ENCODE peak calls at places on chromosome 15, in ten cellular contexts. One of them, this sample, is unnamed.

GRCh38 chr15:70478251-70478990 is 284.9 kb downstream of the UACA start:
- DNase-seq in keratinocyte: no peak
- DNase-seq in Panc1: no peak
- DNase-seq in hepatocyte: no peak
- DNase-seq in astrocyte of the spinal cord: no peak
- DNase-seq in IMR-90: no peak
- DNase-seq in fibroblast of pulmonary artery: no peak
- DNase-seq in CD8-positive, alpha-beta T cell: no peak
- DNase-seq in heart left ventricle: no peak
- DNase-seq in fibroblast of the aortic adventitia: no peak
- DNase-seq in this sample: peak; percentile 73

GRCh38 chr15:80437492-80437891 is 33.3 kb downstream of the ARNT2 start:
- DNase-seq in keratinocyte: no peak
- DNase-seq in Panc1: no peak
- DNase-seq in hepatocyte: no peak
- DNase-seq in astrocyte of the spinal cord: peak; percentile 64
- DNase-seq in IMR-90: peak; percentile 37
- DNase-seq in fibroblast of pulmonary artery: peak; percentile 17
- DNase-seq in CD8-positive, alpha-beta T cell: no peak
- DNase-seq in heart left ventricle: no peak
- DNase-seq in fibroblast of the aortic adventitia: no peak
- DNase-seq in this sample: no peak

GRCh38 chr15:100627789-100628395 is 25.5 kb downstream of the ASB7 start:
- DNase-seq in keratinocyte: peak; percentile 67
- DNase-seq in Panc1: peak; percentile 75
- DNase-seq in hepatocyte: peak; percentile 77
- DNase-seq in astrocyte of the spinal cord: peak; percentile 89
- DNase-seq in IMR-90: peak; percentile 82
- DNase-seq in fibroblast of pulmonary artery: peak; percentile 92
- DNase-seq in CD8-positive, alpha-beta T cell: peak; percentile 27
- DNase-seq in heart left ventricle: peak; percentile 60
- DNase-seq in fibroblast of the aortic adventitia: peak; percentile 92
- DNase-seq in this sample: peak; percentile 57

GRCh38 chr15:40536501-40536900 is 28.3 kb downstream of the CCDC32 start:
- DNase-seq in keratinocyte: no peak
- DNase-seq in Panc1: no peak
- DNase-seq in hepatocyte: peak; percentile 47
- DNase-seq in astrocyte of the spinal cord: peak; percentile 62
- DNase-seq in IMR-90: peak; percentile 81
- DNase-seq in fibroblast of pulmonary artery: peak; percentile 76
- DNase-seq in CD8-positive, alpha-beta T cell: no peak
- DNase-seq in heart left ventricle: no peak
- DNase-seq in fibroblast of the aortic adventitia: peak; percentile 54
- DNase-seq in this sample: no peak

GRCh38 chr15:98124576-98124975 is 164.1 kb downstream of the ARRDC4 start:
- DNase-seq in keratinocyte: peak; percentile 19
- DNase-seq in Panc1: no peak
- DNase-seq in hepatocyte: no peak
- DNase-seq in astrocyte of the spinal cord: no peak
- DNase-seq in IMR-90: no peak
- DNase-seq in fibroblast of pulmonary artery: no peak
- DNase-seq in CD8-positive, alpha-beta T cell: no peak
- DNase-seq in heart left ventricle: no peak
- DNase-seq in fibroblast of the aortic adventitia: peak; percentile 28
- DNase-seq in this sample: no peak

GRCh38 chr15:73799466-73799865 is 46.3 kb upstream of the INSYN1 start:
- DNase-seq in keratinocyte: no peak
- DNase-seq in Panc1: no peak
- DNase-seq in hepatocyte: no peak
- DNase-seq in astrocyte of the spinal cord: peak; percentile 26
- DNase-seq in IMR-90: peak; percentile 15
- DNase-seq in fibroblast of pulmonary artery: peak; percentile 23
- DNase-seq in CD8-positive, alpha-beta T cell: no peak
- DNase-seq in heart left ventricle: no peak
- DNase-seq in fibroblast of the aortic adventitia: peak; percentile 19
- DNase-seq in this sample: no peak

GRCh38 chr15:60970246-60971170 is 258.6 kb downstream of the RORA start:
- DNase-seq in keratinocyte: no peak
- DNase-seq in Panc1: no peak
- DNase-seq in hepatocyte: no peak
- DNase-seq in astrocyte of the spinal cord: peak; percentile 22
- DNase-seq in IMR-90: peak; percentile 76
- DNase-seq in fibroblast of pulmonary artery: no peak
- DNase-seq in CD8-positive, alpha-beta T cell: no peak
- DNase-seq in heart left ventricle: no peak
- DNase-seq in fibroblast of the aortic adventitia: no peak
- DNase-seq in this sample: no peak

GRCh38 chr15:83998486-83998885 is 237.1 kb upstream of the GOLGA6L4 start:
- DNase-seq in keratinocyte: no peak
- DNase-seq in Panc1: no peak
- DNase-seq in hepatocyte: no peak
- DNase-seq in astrocyte of the spinal cord: no peak
- DNase-seq in IMR-90: no peak
- DNase-seq in fibroblast of pulmonary artery: no peak
- DNase-seq in CD8-positive, alpha-beta T cell: no peak
- DNase-seq in heart left ventricle: no peak
- DNase-seq in fibroblast of the aortic adventitia: no peak
- DNase-seq in this sample: no peak

GRCh38 chr15:42608110-42608531 is 32.7 kb downstream of the STARD9 start:
- DNase-seq in keratinocyte: no peak
- DNase-seq in Panc1: no peak
- DNase-seq in hepatocyte: no peak
- DNase-seq in astrocyte of the spinal cord: no peak
- DNase-seq in IMR-90: no peak
- DNase-seq in fibroblast of pulmonary artery: no peak
- DNase-seq in CD8-positive, alpha-beta T cell: peak; percentile 6
- DNase-seq in heart left ventricle: peak; percentile 25
- DNase-seq in fibroblast of the aortic adventitia: no peak
- DNase-seq in this sample: no peak

GRCh38 chr15:59360896-59361295 is 11.8 kb downstream of the MYO1E start:
- DNase-seq in keratinocyte: no peak
- DNase-seq in Panc1: no peak
- DNase-seq in hepatocyte: no peak
- DNase-seq in astrocyte of the spinal cord: peak; percentile 39
- DNase-seq in IMR-90: no peak
- DNase-seq in fibroblast of pulmonary artery: no peak
- DNase-seq in CD8-positive, alpha-beta T cell: no peak
- DNase-seq in heart left ventricle: no peak
- DNase-seq in fibroblast of the aortic adventitia: no peak
- DNase-seq in this sample: no peak

GRCh38 chr15:85421116-85421925 is 40.9 kb downstream of the AKAP13 start:
- DNase-seq in keratinocyte: no peak
- DNase-seq in Panc1: no peak
- DNase-seq in hepatocyte: no peak
- DNase-seq in astrocyte of the spinal cord: peak; percentile 43
- DNase-seq in IMR-90: peak; percentile 59
- DNase-seq in fibroblast of pulmonary artery: peak; percentile 46
- DNase-seq in CD8-positive, alpha-beta T cell: no peak
- DNase-seq in heart left ventricle: no peak
- DNase-seq in fibroblast of the aortic adventitia: peak; percentile 57
- DNase-seq in this sample: no peak

GRCh38 chr15:65209701-65210643 is 1.3 kb downstream of the CILP start:
- DNase-seq in keratinocyte: no peak
- DNase-seq in Panc1: no peak
- DNase-seq in hepatocyte: no peak
- DNase-seq in astrocyte of the spinal cord: no peak
- DNase-seq in IMR-90: no peak
- DNase-seq in fibroblast of pulmonary artery: no peak
- DNase-seq in CD8-positive, alpha-beta T cell: no peak
- DNase-seq in heart left ventricle: peak; percentile 44
- DNase-seq in fibroblast of the aortic adventitia: no peak
- DNase-seq in this sample: no peak

GRCh38 chr15:65213241-65213640 is 2.0 kb upstream of the CILP start:
- DNase-seq in keratinocyte: no peak
- DNase-seq in Panc1: no peak
- DNase-seq in hepatocyte: no peak
- DNase-seq in astrocyte of the spinal cord: no peak
- DNase-seq in IMR-90: no peak
- DNase-seq in fibroblast of pulmonary artery: no peak
- DNase-seq in CD8-positive, alpha-beta T cell: no peak
- DNase-seq in heart left ventricle: no peak
- DNase-seq in fibroblast of the aortic adventitia: peak; percentile 44
- DNase-seq in this sample: no peak

GRCh38 chr15:65211157-65211982 is at the start of gene CILP:
- DNase-seq in keratinocyte: no peak
- DNase-seq in Panc1: no peak
- DNase-seq in hepatocyte: peak; percentile 59
- DNase-seq in astrocyte of the spinal cord: peak; percentile 66
- DNase-seq in IMR-90: peak; percentile 59
- DNase-seq in fibroblast of pulmonary artery: peak; percentile 25
- DNase-seq in CD8-positive, alpha-beta T cell: no peak
- DNase-seq in heart left ventricle: peak; percentile 40
- DNase-seq in fibroblast of the aortic adventitia: peak; percentile 22
- DNase-seq in this sample: no peak

GRCh38 chr15:65214010-65214409 is 2.7 kb upstream of the CILP start:
- DNase-seq in keratinocyte: no peak
- DNase-seq in Panc1: no peak
- DNase-seq in hepatocyte: no peak
- DNase-seq in astrocyte of the spinal cord: no peak
- DNase-seq in IMR-90: no peak
- DNase-seq in fibroblast of pulmonary artery: no peak
- DNase-seq in CD8-positive, alpha-beta T cell: no peak
- DNase-seq in heart left ventricle: no peak
- DNase-seq in fibroblast of the aortic adventitia: no peak
- DNase-seq in this sample: no peak

GRCh38 chr15:65212097-65212496 is 824 bp upstream of the CILP start:
- DNase-seq in keratinocyte: no peak
- DNase-seq in Panc1: no peak
- DNase-seq in hepatocyte: peak; percentile 45
- DNase-seq in astrocyte of the spinal cord: no peak
- DNase-seq in IMR-90: no peak
- DNase-seq in fibroblast of pulmonary artery: no peak
- DNase-seq in CD8-positive, alpha-beta T cell: no peak
- DNase-seq in heart left ventricle: no peak
- DNase-seq in fibroblast of the aortic adventitia: no peak
- DNase-seq in this sample: peak; percentile 74
- TF ChIP-seq CTCF in keratinocyte: peak; percentile 49
- TF ChIP-seq CTCF in Panc1: peak; percentile 72
- TF ChIP-seq CTCF in hepatocyte: peak; percentile 39
- TF ChIP-seq CTCF in astrocyte of the spinal cord: peak; percentile 52
- TF ChIP-seq CTCF in IMR-90: peak; percentile 21
- TF ChIP-seq CTCF in fibroblast of pulmonary artery: peak; percentile 41
- TF ChIP-seq CTCF in CD8-positive, alpha-beta T cell: peak; percentile 45
- TF ChIP-seq CTCF in heart left ventricle: peak; percentile 38
- TF ChIP-seq CTCF in fibroblast of the aortic adventitia: peak; percentile 38
- TF ChIP-seq CTCF in this sample: peak; percentile 49

DNA sequence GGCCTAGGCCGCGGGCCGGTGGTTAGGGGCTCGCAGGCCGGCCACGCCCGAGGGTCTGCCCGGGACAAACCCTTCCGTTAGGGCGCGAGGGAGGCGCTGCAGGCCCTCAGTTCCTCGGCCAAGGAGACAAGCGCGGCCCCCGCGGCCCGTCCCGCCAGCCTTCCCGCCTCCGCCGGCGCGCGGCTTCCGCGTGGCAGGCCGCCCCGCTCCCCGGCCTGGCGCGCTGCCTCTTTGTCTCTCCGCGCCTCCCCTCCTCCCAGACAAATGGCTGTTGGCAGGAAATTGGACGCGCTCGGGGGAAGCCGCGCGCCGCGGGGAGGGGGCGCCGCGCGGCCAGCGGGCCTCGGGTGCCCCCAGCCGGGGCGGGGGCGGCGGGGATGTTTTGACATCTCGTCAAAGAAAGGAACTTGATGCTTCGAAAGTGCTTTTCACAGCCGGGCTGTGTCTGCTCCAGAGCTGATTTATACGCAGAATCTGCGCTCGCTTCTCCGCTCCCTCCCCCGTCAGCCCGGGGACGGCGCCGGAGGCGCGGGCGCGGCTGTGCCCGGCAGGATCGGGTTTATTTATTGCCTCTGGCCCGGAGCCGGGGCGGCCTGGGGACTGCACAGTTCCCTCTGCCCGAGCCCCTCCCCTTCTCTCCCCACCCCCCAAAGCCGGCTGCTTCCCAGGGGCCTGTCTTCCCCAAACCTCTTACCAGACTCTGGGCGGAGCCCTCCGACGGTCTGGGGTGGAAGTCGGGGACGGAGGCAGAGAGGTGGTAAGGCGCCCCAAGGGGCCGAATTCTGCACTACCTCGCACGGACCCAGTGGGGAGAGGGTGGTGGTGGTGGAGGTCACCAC is 20.8 kb downstream of the SHF start:
- DNase-seq in keratinocyte: no peak
- DNase-seq in Panc1: peak; percentile 58
- DNase-seq in hepatocyte: peak; percentile 91
- DNase-seq in astrocyte of the spinal cord: peak; percentile 80
- DNase-seq in IMR-90: peak; percentile 75
- DNase-seq in fibroblast of pulmonary artery: peak; percentile 83
- DNase-seq in CD8-positive, alpha-beta T cell: peak; percentile 64
- DNase-seq in heart left ventricle: peak; percentile 90
- DNase-seq in fibroblast of the aortic adventitia: peak; percentile 80
- DNase-seq in this sample: peak; percentile 90
- TF ChIP-seq CTCF in keratinocyte: peak; percentile 62
- TF ChIP-seq CTCF in Panc1: peak; percentile 85
- TF ChIP-seq CTCF in hepatocyte: peak; percentile 61
- TF ChIP-seq CTCF in astrocyte of the spinal cord: peak; percentile 65
- TF ChIP-seq CTCF in IMR-90: peak; percentile 65
- TF ChIP-seq CTCF in fibroblast of pulmonary artery: peak; percentile 62
- TF ChIP-seq CTCF in CD8-positive, alpha-beta T cell: peak; percentile 47
- TF ChIP-seq CTCF in heart left ventricle: peak; percentile 66
- TF ChIP-seq CTCF in fibroblast of the aortic adventitia: peak; percentile 73
- TF ChIP-seq CTCF in this sample: peak; percentile 73

DNA sequence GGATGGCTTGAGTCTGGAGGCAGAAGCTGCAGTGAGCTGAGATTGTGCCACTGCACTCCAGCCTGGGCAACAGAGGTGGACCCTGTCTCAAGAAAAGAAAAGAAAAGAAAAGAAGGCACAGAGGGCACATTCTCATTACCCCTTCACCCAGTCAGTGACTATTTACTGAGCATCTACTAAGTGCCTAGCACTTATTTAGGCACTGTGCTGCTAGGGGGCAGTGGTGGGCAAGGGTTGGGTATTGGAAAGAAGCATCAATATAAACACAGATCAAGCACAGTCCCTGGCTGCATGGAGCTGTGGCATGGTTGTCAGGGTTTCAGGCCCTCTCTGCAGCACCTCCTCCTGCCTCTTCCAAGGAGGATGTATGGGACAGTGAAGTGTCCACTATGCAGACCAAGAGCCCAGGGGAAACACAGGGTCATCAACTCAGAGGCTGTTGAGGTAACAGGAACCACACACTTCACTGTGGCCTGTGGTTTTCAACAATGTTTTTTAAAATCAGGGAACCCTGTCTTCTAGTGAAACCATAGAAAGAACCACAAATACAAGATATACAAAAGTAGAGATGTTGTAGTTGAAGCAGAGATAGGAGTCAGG is 138.5 kb downstream of the RAB11A start:
- DNase-seq in keratinocyte: no peak
- DNase-seq in Panc1: no peak
- DNase-seq in hepatocyte: no peak
- DNase-seq in astrocyte of the spinal cord: no peak
- DNase-seq in IMR-90: no peak
- DNase-seq in fibroblast of pulmonary artery: no peak
- DNase-seq in CD8-positive, alpha-beta T cell: no peak
- DNase-seq in heart left ventricle: no peak
- DNase-seq in fibroblast of the aortic adventitia: no peak
- DNase-seq in this sample: no peak
- TF ChIP-seq CTCF in keratinocyte: peak; percentile 26
- TF ChIP-seq CTCF in Panc1: no peak
- TF ChIP-seq CTCF in hepatocyte: no peak
- TF ChIP-seq CTCF in astrocyte of the spinal cord: no peak
- TF ChIP-seq CTCF in IMR-90: no peak
- TF ChIP-seq CTCF in fibroblast of pulmonary artery: no peak
- TF ChIP-seq CTCF in CD8-positive, alpha-beta T cell: no peak
- TF ChIP-seq CTCF in heart left ventricle: no peak
- TF ChIP-seq CTCF in fibroblast of the aortic adventitia: no peak
- TF ChIP-seq CTCF in this sample: no peak

GRCh38 chr15:89034305-89034704 is 54.0 kb upstream of the ABHD2 start:
- DNase-seq in keratinocyte: no peak
- DNase-seq in Panc1: no peak
- DNase-seq in hepatocyte: no peak
- DNase-seq in astrocyte of the spinal cord: peak; percentile 23
- DNase-seq in IMR-90: peak; percentile 36
- DNase-seq in fibroblast of pulmonary artery: peak; percentile 43
- DNase-seq in CD8-positive, alpha-beta T cell: no peak
- DNase-seq in heart left ventricle: no peak
- DNase-seq in fibroblast of the aortic adventitia: peak; percentile 58
- DNase-seq in this sample: no peak
- TF ChIP-seq CTCF in keratinocyte: no peak
- TF ChIP-seq CTCF in Panc1: peak; percentile 66
- TF ChIP-seq CTCF in hepatocyte: peak; percentile 39
- TF ChIP-seq CTCF in astrocyte of the spinal cord: peak; percentile 46
- TF ChIP-seq CTCF in IMR-90: peak; percentile 42
- TF ChIP-seq CTCF in fibroblast of pulmonary artery: peak; percentile 54
- TF ChIP-seq CTCF in CD8-positive, alpha-beta T cell: no peak
- TF ChIP-seq CTCF in heart left ventricle: peak; percentile 27
- TF ChIP-seq CTCF in fibroblast of the aortic adventitia: peak; percentile 51
- TF ChIP-seq CTCF in this sample: peak; percentile 12